ENCODE peak calls at places on chromosome 3, in seven cellular contexts. F is BJ; B is brain microvascular endothelial cell; Z is iPS-NIHi11; V is H9; N is activated naive CD4-positive, alpha-beta T cell; D is NCI-H1105 treated with DMSO at 0.1 percent for 48 hours. J is an unnamed sample.

GRCh38 chr3:65785065-65785645 is 253.6 kb downstream of the MAGI1 start:
- DNase-seq in V (no peak), B (peak), D (peak), F (peak), N (no peak), Z (peak), J (peak)

GRCh38 chr3:65114041-65114440 is 426.2 kb upstream of the ADAMTS9 start:
- DNase-seq in F (no peak), B (no peak), Z (no peak), N (no peak), V (no peak), D (no peak), J (no peak)

GRCh38 chr3:15102256-15102655 is 3.3 kb upstream of the RBSN start:
- DNase-seq in F (no peak), Z (no peak), N (no peak), D (no peak), V (no peak), B (no peak), J (no peak)

GRCh38 chr3:24123596-24123995 is 178.5 kb downstream of the NR1D2 start:
- DNase-seq in D (no peak), N (no peak), V (no peak), Z (no peak), B (peak), F (no peak), J (no peak)

GRCh38 chr3:40846466-40846865 is 321.7 kb downstream of the ZNF621 start:
- DNase-seq in V (no peak), Z (no peak), N (no peak), B (no peak), D (no peak), F (no peak), J (no peak)

GRCh38 chr3:16510620-16511319 is 2.7 kb downstream of the RFTN1 start:
- DNase-seq in B (no peak), F (no peak), D (no peak), V (no peak), N (no peak), Z (no peak), J (no peak)

GRCh38 chr3:113421082-113421481 is 20.2 kb downstream of the CFAP44 start:
- DNase-seq in Z (no peak), F (no peak), V (no peak), B (no peak), D (no peak), N (no peak), J (no peak)

GRCh38 chr3:150180349-150180748 is 209.7 kb upstream of the PFN2 start:
- DNase-seq in V (no peak), F (peak), Z (no peak), D (peak), N (no peak), B (peak), J (no peak)

GRCh38 chr3:188524057-188524456 is 370.1 kb downstream of the LPP start:
- DNase-seq in D (no peak), B (no peak), N (no peak), F (no peak), Z (no peak), V (no peak), J (no peak)

GRCh38 chr3:23807161-23808015 is 1.6 kb downstream of the UBE2E1 start:
- DNase-seq in N (no peak), Z (no peak), D (no peak), V (no peak), F (no peak), B (no peak), J (no peak)

GRCh38 chr3:79032686-79033318 is 735.0 kb downstream of the ROBO1 start:
- DNase-seq in B (peak), V (no peak), D (peak), F (no peak), N (no peak), Z (peak), J (peak)

GRCh38 chr3:44584646-44585501 is at the start of gene ZNF660:
- DNase-seq in F (no peak), B (peak), N (no peak), Z (peak), D (peak), V (peak), J (peak)

GRCh38 chr3:58526124-58526957 is 10.6 kb downstream of the ACOX2 start:
- DNase-seq in D (no peak), V (no peak), B (peak), Z (peak), N (no peak), F (no peak), J (no peak)

GRCh38 chr3:120450914-120451669 is at the start of gene FSTL1:
- DNase-seq in Z (peak), F (no peak), D (no peak), B (no peak), V (peak), N (no peak), J (peak)

GRCh38 chr3:24222165-24222805 is 272.4 kb downstream of the THRB start:
- DNase-seq in F (peak), N (no peak), Z (no peak), B (no peak), D (no peak), V (no peak), J (no peak)

GRCh38 chr3:51982352-51982837 is 940 bp upstream of the ACY1 start:
- DNase-seq in N (no peak), D (peak), Z (peak), B (no peak), F (no peak), V (peak), J (peak)

GRCh38 chr3:127406309-127407025 is 118.6 kb upstream of the PRR20G start:
- DNase-seq in V (peak), N (no peak), Z (no peak), D (no peak), F (no peak), B (no peak), J (peak)

GRCh38 chr3:12782172-12782815 is 14.2 kb upstream of the CAND2 start:
- DNase-seq in Z (peak), V (peak), B (peak), D (no peak), N (no peak), F (no peak), J (no peak)

GRCh38 chr3:33892655-33893054 is 94.2 kb downstream of the PDCD6IP start:
- DNase-seq in B (no peak), Z (no peak), V (no peak), F (no peak), N (no peak), D (no peak), J (no peak)

GRCh38 chr3:12838179-12838965 is 3.0 kb downstream of the RPL32 start:
- DNase-seq in Z (no peak), B (no peak), D (no peak), N (no peak), V (no peak), F (no peak), J (no peak)

GRCh38 chr3:69784854-69785523 is 45.7 kb downstream of the MITF start:
- DNase-seq in D (no peak), V (no peak), F (no peak), N (no peak), B (peak), Z (no peak), J (no peak)

GRCh38 chr3:68771683-68772082 is 160.7 kb downstream of the TAFA4 start:
- DNase-seq in D (no peak), F (no peak), N (no peak), V (no peak), B (no peak), Z (no peak), J (no peak)

GRCh38 chr3:38455639-38456430 is 2.1 kb downstream of the ACVR2B start:
- DNase-seq in N (no peak), V (no peak), B (no peak), F (no peak), Z (peak), D (no peak), J (peak)

GRCh38 chr3:150216041-150216811 is 191.9 kb upstream of the TSC22D2 start:
- DNase-seq in N (no peak), V (no peak), B (peak), D (peak), Z (peak), F (no peak), J (no peak)

GRCh38 chr3:12229896-12230295 is 59.0 kb upstream of the PPARG start:
- DNase-seq in B (no peak), Z (no peak), D (no peak), N (no peak), F (no peak), V (no peak), J (no peak)

GRCh38 chr3:140135461-140135860 is 200.5 kb downstream of the CLSTN2 start:
- DNase-seq in D (no peak), Z (peak), N (no peak), F (no peak), V (no peak), B (no peak), J (no peak)

GRCh38 chr3:127113571-127113891 is 79.4 kb upstream of the PRR23E start:
- DNase-seq in D (no peak), Z (no peak), V (no peak), B (no peak), N (no peak), F (no peak), J (no peak)

GRCh38 chr3:22713936-22714335 is 489.2 kb upstream of the UBE2E2 start:
- DNase-seq in F (peak), D (no peak), Z (no peak), V (no peak), N (no peak), B (peak), J (no peak)

GRCh38 chr3:8197384-8197783 is 304.2 kb upstream of the LMCD1 start:
- DNase-seq in V (no peak), N (no peak), F (no peak), B (no peak), D (no peak), Z (no peak), J (no peak)

GRCh38 chr3:62558549-62559112 is 185.3 kb upstream of the FEZF2 start:
- DNase-seq in B (peak), Z (peak), V (peak), N (no peak), D (no peak), F (no peak), J (peak)

GRCh38 chr3:148727242-148727641 is 29.5 kb downstream of the AGTR1 start:
- DNase-seq in V (peak), Z (peak), F (no peak), N (no peak), B (no peak), D (peak), J (peak)

GRCh38 chr3:68943753-68944500 is 11.6 kb upstream of the TAFA4 start:
- DNase-seq in D (no peak), N (no peak), Z (no peak), F (no peak), B (no peak), V (no peak), J (no peak)

J was measured in D341Med.